ENCODE peak calls at places on chromosome 15, in six cellular contexts. One of them, this sample, is unnamed.

GRCh38 chr15:83746231-83746630 is 92.3 kb downstream of the ADAMTSL3 start:
- DNase-seq in GM12878: no peak
- DNase-seq in endothelial cell of umbilical vein: no peak
- DNase-seq in A549: no peak
- DNase-seq in HepG2: no peak
- DNase-seq in NB4: no peak
- DNase-seq in this sample: no peak

GRCh38 chr15:90286678-90287077 is 21.2 kb downstream of the NGRN start:
- DNase-seq in NB4: peak; percentile 66
- DNase-seq in A549: peak; percentile 55
- DNase-seq in GM12878: no peak
- DNase-seq in endothelial cell of umbilical vein: peak; percentile 62
- DNase-seq in HepG2: peak; percentile 43
- DNase-seq in this sample: no peak

GRCh38 chr15:87348746-87349145 is 907.8 kb downstream of the NTRK3 start:
- DNase-seq in NB4: no peak
- DNase-seq in A549: no peak
- DNase-seq in endothelial cell of umbilical vein: no peak
- DNase-seq in GM12878: no peak
- DNase-seq in HepG2: no peak
- DNase-seq in this sample: no peak

GRCh38 chr15:31393441-31394091 is 66.9 kb downstream of the KLF13 start:
- DNase-seq in HepG2: no peak
- DNase-seq in A549: no peak
- DNase-seq in endothelial cell of umbilical vein: no peak
- DNase-seq in GM12878: no peak
- DNase-seq in NB4: peak; percentile 90
- DNase-seq in this sample: no peak

GRCh38 chr15:49428392-49429095 is 5.5 kb downstream of the FGF7 start:
- DNase-seq in endothelial cell of umbilical vein: no peak
- DNase-seq in GM12878: no peak
- DNase-seq in NB4: no peak
- DNase-seq in HepG2: no peak
- DNase-seq in A549: no peak
- DNase-seq in this sample: no peak

GRCh38 chr15:59555696-59556095 is 55.9 kb upstream of the GCNT3 start:
- DNase-seq in NB4: no peak
- DNase-seq in A549: no peak
- DNase-seq in HepG2: no peak
- DNase-seq in endothelial cell of umbilical vein: no peak
- DNase-seq in GM12878: no peak
- DNase-seq in this sample: no peak

GRCh38 chr15:58307313-58307961 is 124.4 kb upstream of the LIPC start:
- DNase-seq in NB4: no peak
- DNase-seq in endothelial cell of umbilical vein: no peak
- DNase-seq in GM12878: no peak
- DNase-seq in A549: no peak
- DNase-seq in HepG2: no peak
- DNase-seq in this sample: no peak

GRCh38 chr15:65408370-65409283 is 14.1 kb downstream of the IGDCC4 start:
- DNase-seq in A549: no peak
- DNase-seq in HepG2: no peak
- DNase-seq in GM12878: no peak
- DNase-seq in NB4: no peak
- DNase-seq in endothelial cell of umbilical vein: peak; percentile 26
- DNase-seq in this sample: no peak

GRCh38 chr15:94225616-94226015 is 5.7 kb upstream of the MCTP2 start:
- DNase-seq in HepG2: no peak
- DNase-seq in endothelial cell of umbilical vein: no peak
- DNase-seq in NB4: no peak
- DNase-seq in GM12878: no peak
- DNase-seq in A549: no peak
- DNase-seq in this sample: no peak

GRCh38 chr15:28921925-28922711 is 36.3 kb downstream of the APBA2 start:
- DNase-seq in NB4: no peak
- DNase-seq in endothelial cell of umbilical vein: no peak
- DNase-seq in HepG2: no peak
- DNase-seq in A549: no peak
- DNase-seq in GM12878: no peak
- DNase-seq in this sample: no peak

GRCh38 chr15:40232625-40233070 is 6.2 kb upstream of the PAK6 start:
- DNase-seq in NB4: peak; percentile 19
- DNase-seq in GM12878: no peak
- DNase-seq in A549: no peak
- DNase-seq in HepG2: no peak
- DNase-seq in endothelial cell of umbilical vein: no peak
- DNase-seq in this sample: no peak

GRCh38 chr15:50675524-50676144 is 11.0 kb downstream of the TRPM7 start:
- DNase-seq in GM12878: peak; percentile 5
- DNase-seq in NB4: peak; percentile 35
- DNase-seq in A549: peak; percentile 25
- DNase-seq in HepG2: no peak
- DNase-seq in endothelial cell of umbilical vein: peak; percentile 69
- DNase-seq in this sample: no peak

GRCh38 chr15:31214158-31214863 is 112.3 kb upstream of the KLF13 start:
- DNase-seq in HepG2: no peak
- DNase-seq in NB4: no peak
- DNase-seq in GM12878: no peak
- DNase-seq in A549: no peak
- DNase-seq in endothelial cell of umbilical vein: no peak
- DNase-seq in this sample: no peak

GRCh38 chr15:61227269-61228024 is 1.7 kb downstream of the RORA start:
- DNase-seq in HepG2: no peak
- DNase-seq in GM12878: no peak
- DNase-seq in NB4: no peak
- DNase-seq in A549: peak; percentile 26
- DNase-seq in endothelial cell of umbilical vein: peak; percentile 41
- DNase-seq in this sample: no peak

GRCh38 chr15:26970712-26971210 is at the start of gene GABRG3:
- DNase-seq in A549: peak; percentile 32
- DNase-seq in GM12878: no peak
- DNase-seq in HepG2: no peak
- DNase-seq in endothelial cell of umbilical vein: no peak
- DNase-seq in NB4: no peak
- DNase-seq in this sample: no peak

GRCh38 chr15:31098491-31098917 is 3.0 kb downstream of the TRPM1 start:
- DNase-seq in HepG2: no peak
- DNase-seq in NB4: no peak
- DNase-seq in endothelial cell of umbilical vein: no peak
- DNase-seq in GM12878: no peak
- DNase-seq in A549: no peak
- DNase-seq in this sample: no peak

GRCh38 chr15:52163321-52164190 is 27.6 kb downstream of the GNB5 start:
- DNase-seq in NB4: peak; percentile 30
- DNase-seq in A549: no peak
- DNase-seq in GM12878: no peak
- DNase-seq in endothelial cell of umbilical vein: no peak
- DNase-seq in HepG2: no peak
- DNase-seq in this sample: peak; percentile 31
- TF ChIP-seq MYC in NB4: no peak
- TF ChIP-seq MYC in A549: no peak
- TF ChIP-seq MYC in GM12878: no peak
- TF ChIP-seq MYC in endothelial cell of umbilical vein: no peak
- TF ChIP-seq MYC in HepG2: no peak
- TF ChIP-seq MYC in this sample: no peak

GRCh38 chr15:68749365-68750141 is 71.1 kb downstream of the ANP32A start:
- DNase-seq in endothelial cell of umbilical vein: no peak
- DNase-seq in NB4: no peak
- DNase-seq in A549: no peak
- DNase-seq in GM12878: no peak
- DNase-seq in HepG2: no peak
- DNase-seq in this sample: no peak
- TF ChIP-seq MYC in endothelial cell of umbilical vein: no peak
- TF ChIP-seq MYC in NB4: no peak
- TF ChIP-seq MYC in A549: no peak
- TF ChIP-seq MYC in GM12878: no peak
- TF ChIP-seq MYC in HepG2: no peak
- TF ChIP-seq MYC in this sample: no peak

GRCh38 chr15:99076109-99076508 is 28.8 kb upstream of the SYNM start:
- DNase-seq in HepG2: no peak
- DNase-seq in endothelial cell of umbilical vein: no peak
- DNase-seq in A549: no peak
- DNase-seq in GM12878: no peak
- DNase-seq in NB4: no peak
- DNase-seq in this sample: no peak
- TF ChIP-seq MYC in HepG2: no peak
- TF ChIP-seq MYC in endothelial cell of umbilical vein: no peak
- TF ChIP-seq MYC in A549: no peak
- TF ChIP-seq MYC in GM12878: no peak
- TF ChIP-seq MYC in NB4: no peak
- TF ChIP-seq MYC in this sample: no peak

GRCh38 chr15:44798815-44799214 is 62.5 kb downstream of the TRIM69 start:
- DNase-seq in A549: peak; percentile 2
- DNase-seq in NB4: peak; percentile 22
- DNase-seq in GM12878: no peak
- DNase-seq in endothelial cell of umbilical vein: peak; percentile 53
- DNase-seq in HepG2: peak; percentile 15
- DNase-seq in this sample: peak; percentile 46
- TF ChIP-seq MYC in A549: no peak
- TF ChIP-seq MYC in NB4: no peak
- TF ChIP-seq MYC in GM12878: no peak
- TF ChIP-seq MYC in endothelial cell of umbilical vein: no peak
- TF ChIP-seq MYC in HepG2: no peak
- TF ChIP-seq MYC in this sample: no peak

GRCh38 chr15:34271493-34271892 is 46.7 kb downstream of the EMC4 start:
- DNase-seq in HepG2: peak; percentile 3
- DNase-seq in A549: no peak
- DNase-seq in NB4: peak; percentile 62
- DNase-seq in endothelial cell of umbilical vein: no peak
- DNase-seq in GM12878: no peak
- DNase-seq in this sample: no peak
- TF ChIP-seq MYC in HepG2: no peak
- TF ChIP-seq MYC in A549: no peak
- TF ChIP-seq MYC in NB4: no peak
- TF ChIP-seq MYC in endothelial cell of umbilical vein: no peak
- TF ChIP-seq MYC in GM12878: no peak
- TF ChIP-seq MYC in this sample: no peak

GRCh38 chr15:25832158-25832557 is 31.0 kb downstream of the ATP10A start:
- DNase-seq in GM12878: no peak
- DNase-seq in HepG2: no peak
- DNase-seq in endothelial cell of umbilical vein: no peak
- DNase-seq in NB4: no peak
- DNase-seq in A549: no peak
- DNase-seq in this sample: no peak
- TF ChIP-seq MYC in GM12878: no peak
- TF ChIP-seq MYC in HepG2: no peak
- TF ChIP-seq MYC in endothelial cell of umbilical vein: no peak
- TF ChIP-seq MYC in NB4: no peak
- TF ChIP-seq MYC in A549: no peak
- TF ChIP-seq MYC in this sample: no peak

GRCh38 chr15:52783929-52784798 is 6.0 kb downstream of the ONECUT1 start:
- DNase-seq in HepG2: no peak
- DNase-seq in NB4: no peak
- DNase-seq in GM12878: no peak
- DNase-seq in endothelial cell of umbilical vein: peak; percentile 17
- DNase-seq in A549: peak; percentile 56
- DNase-seq in this sample: peak; percentile 59

GRCh38 chr15:52782514-52782913 is 7.6 kb downstream of the ONECUT1 start:
- DNase-seq in GM12878: no peak
- DNase-seq in HepG2: no peak
- DNase-seq in A549: no peak
- DNase-seq in NB4: no peak
- DNase-seq in endothelial cell of umbilical vein: no peak
- DNase-seq in this sample: no peak

GRCh38 chr15:52784799-52785671 is 5.1 kb downstream of the ONECUT1 start:
- DNase-seq in A549: no peak
- DNase-seq in NB4: no peak
- DNase-seq in GM12878: no peak
- DNase-seq in HepG2: peak; percentile 39
- DNase-seq in endothelial cell of umbilical vein: no peak
- DNase-seq in this sample: no peak

GRCh38 chr15:52785672-52786406 is 4.3 kb downstream of the ONECUT1 start:
- DNase-seq in endothelial cell of umbilical vein: no peak
- DNase-seq in HepG2: no peak
- DNase-seq in NB4: no peak
- DNase-seq in A549: no peak
- DNase-seq in GM12878: no peak
- DNase-seq in this sample: no peak

GRCh38 chr15:52783191-52783829 is 6.8 kb downstream of the ONECUT1 start:
- DNase-seq in endothelial cell of umbilical vein: peak; percentile 33
- DNase-seq in A549: no peak
- DNase-seq in NB4: no peak
- DNase-seq in HepG2: no peak
- DNase-seq in GM12878: no peak
- DNase-seq in this sample: no peak
- TF ChIP-seq MYC in endothelial cell of umbilical vein: no peak
- TF ChIP-seq MYC in A549: no peak
- TF ChIP-seq MYC in NB4: no peak
- TF ChIP-seq MYC in HepG2: no peak
- TF ChIP-seq MYC in GM12878: no peak
- TF ChIP-seq MYC in this sample: no peak

DNA sequence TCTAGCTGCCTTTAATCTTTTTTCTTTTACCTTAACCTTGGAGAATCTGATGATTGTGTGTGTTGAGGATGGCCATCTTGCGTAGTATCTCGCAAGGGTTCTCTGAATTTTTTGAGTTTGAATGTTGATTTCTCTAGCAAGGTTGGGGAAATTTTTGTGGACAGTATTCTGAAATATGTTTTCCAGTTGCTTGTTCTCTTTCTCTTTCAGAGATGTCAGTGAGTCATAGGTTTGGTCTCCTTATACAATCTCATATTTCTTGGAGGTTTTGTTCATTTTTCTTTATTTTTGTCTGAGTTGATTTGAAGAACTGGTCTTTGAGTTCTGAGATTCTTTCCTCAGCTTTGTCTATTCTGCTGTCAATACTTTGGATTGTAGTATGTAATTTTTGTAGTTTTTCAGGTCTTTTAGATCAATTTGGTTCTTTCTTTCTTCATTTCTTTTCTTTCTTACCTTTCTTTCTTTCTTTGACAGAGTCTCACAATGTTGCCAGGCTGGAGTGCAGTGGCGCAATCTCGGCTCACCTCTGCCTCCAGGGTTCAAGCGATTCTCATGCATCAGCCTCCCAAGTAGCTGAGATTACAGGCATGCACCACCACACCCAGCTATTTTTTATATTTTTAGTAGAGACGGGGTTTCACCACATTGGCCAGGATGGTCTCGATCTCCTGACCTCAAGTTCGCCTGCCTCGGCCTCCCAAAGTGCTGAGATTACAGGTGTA is 366.4 kb upstream of the RASGRP1 start:
- DNase-seq in GM12878: no peak
- DNase-seq in A549: no peak
- DNase-seq in HepG2: no peak
- DNase-seq in NB4: no peak
- DNase-seq in endothelial cell of umbilical vein: no peak
- DNase-seq in this sample: no peak
- TF ChIP-seq MYC in GM12878: no peak
- TF ChIP-seq MYC in A549: no peak
- TF ChIP-seq MYC in HepG2: no peak
- TF ChIP-seq MYC in NB4: no peak
- TF ChIP-seq MYC in endothelial cell of umbilical vein: no peak
- TF ChIP-seq MYC in this sample: no peak

This sample was measured in K562.